ENCODE peak calls at places on chromosomes 6 and 20, in nine cellular contexts. One of them, this sample, is unnamed.

GRCh38 chr20:58665606-58666005 is 14.5 kb downstream of the STX16 start:
- DNase-seq in AG09309: no peak
- DNase-seq in heart left ventricle: no peak
- DNase-seq in CD8-positive, alpha-beta T cell: no peak
- DNase-seq in osteocyte: peak; percentile 60
- DNase-seq in cardiac muscle cell: no peak
- DNase-seq in astrocyte of the cerebellum: no peak
- DNase-seq in WERI-Rb-1: peak; percentile 85
- DNase-seq in heart right ventricle: no peak
- DNase-seq in this sample: no peak

GRCh38 chr6:41427642-41428401 is 92.4 kb downstream of the NCR2 start:
- DNase-seq in AG09309: no peak
- DNase-seq in heart left ventricle: peak; percentile 42
- DNase-seq in CD8-positive, alpha-beta T cell: no peak
- DNase-seq in osteocyte: no peak
- DNase-seq in cardiac muscle cell: peak; percentile 25
- DNase-seq in astrocyte of the cerebellum: no peak
- DNase-seq in WERI-Rb-1: no peak
- DNase-seq in heart right ventricle: peak; percentile 31
- DNase-seq in this sample: peak; percentile 93

GRCh38 chr6:70954750-70955149 is 2.1 kb downstream of the B3GAT2 start:
- DNase-seq in AG09309: no peak
- DNase-seq in heart left ventricle: no peak
- DNase-seq in CD8-positive, alpha-beta T cell: no peak
- DNase-seq in osteocyte: no peak
- DNase-seq in cardiac muscle cell: no peak
- DNase-seq in astrocyte of the cerebellum: no peak
- DNase-seq in WERI-Rb-1: no peak
- DNase-seq in heart right ventricle: no peak
- DNase-seq in this sample: no peak

GRCh38 chr6:127587875-127588274 is 10.9 kb downstream of the C6orf58 start:
- DNase-seq in AG09309: no peak
- DNase-seq in heart left ventricle: no peak
- DNase-seq in CD8-positive, alpha-beta T cell: no peak
- DNase-seq in osteocyte: no peak
- DNase-seq in cardiac muscle cell: no peak
- DNase-seq in astrocyte of the cerebellum: no peak
- DNase-seq in WERI-Rb-1: no peak
- DNase-seq in heart right ventricle: no peak
- DNase-seq in this sample: no peak

GRCh38 chr20:37398750-37399621 is 53.0 kb downstream of the SRC start:
- DNase-seq in AG09309: no peak
- DNase-seq in heart left ventricle: no peak
- DNase-seq in CD8-positive, alpha-beta T cell: no peak
- DNase-seq in osteocyte: no peak
- DNase-seq in cardiac muscle cell: no peak
- DNase-seq in astrocyte of the cerebellum: no peak
- DNase-seq in WERI-Rb-1: no peak
- DNase-seq in heart right ventricle: no peak
- DNase-seq in this sample: no peak

GRCh38 chr6:165599596-165600487 is 63.2 kb downstream of the PDE10A start:
- DNase-seq in AG09309: no peak
- DNase-seq in heart left ventricle: no peak
- DNase-seq in CD8-positive, alpha-beta T cell: no peak
- DNase-seq in osteocyte: no peak
- DNase-seq in cardiac muscle cell: peak; percentile 33
- DNase-seq in astrocyte of the cerebellum: no peak
- DNase-seq in WERI-Rb-1: no peak
- DNase-seq in heart right ventricle: no peak
- DNase-seq in this sample: no peak

GRCh38 chr6:89458720-89459119 is 25.8 kb downstream of the ANKRD6 start:
- DNase-seq in AG09309: no peak
- DNase-seq in heart left ventricle: no peak
- DNase-seq in CD8-positive, alpha-beta T cell: no peak
- DNase-seq in osteocyte: no peak
- DNase-seq in cardiac muscle cell: no peak
- DNase-seq in astrocyte of the cerebellum: no peak
- DNase-seq in WERI-Rb-1: no peak
- DNase-seq in heart right ventricle: no peak
- DNase-seq in this sample: no peak

GRCh38 chr20:39433461-39433860 is 471.3 kb downstream of the DHX35 start:
- DNase-seq in AG09309: no peak
- DNase-seq in heart left ventricle: no peak
- DNase-seq in CD8-positive, alpha-beta T cell: no peak
- DNase-seq in osteocyte: no peak
- DNase-seq in cardiac muscle cell: no peak
- DNase-seq in astrocyte of the cerebellum: no peak
- DNase-seq in WERI-Rb-1: no peak
- DNase-seq in heart right ventricle: no peak
- DNase-seq in this sample: no peak

GRCh38 chr6:72348926-72349325 is 272.9 kb upstream of the KCNQ5 start:
- DNase-seq in AG09309: peak; percentile 5
- DNase-seq in heart left ventricle: no peak
- DNase-seq in CD8-positive, alpha-beta T cell: no peak
- DNase-seq in osteocyte: no peak
- DNase-seq in cardiac muscle cell: peak; percentile 66
- DNase-seq in astrocyte of the cerebellum: peak; percentile 24
- DNase-seq in WERI-Rb-1: no peak
- DNase-seq in heart right ventricle: no peak
- DNase-seq in this sample: no peak

GRCh38 chr6:124633655-124634054 is 328.6 kb upstream of the RNF217 start:
- DNase-seq in AG09309: no peak
- DNase-seq in heart left ventricle: no peak
- DNase-seq in CD8-positive, alpha-beta T cell: no peak
- DNase-seq in osteocyte: no peak
- DNase-seq in cardiac muscle cell: no peak
- DNase-seq in astrocyte of the cerebellum: no peak
- DNase-seq in WERI-Rb-1: no peak
- DNase-seq in heart right ventricle: no peak
- DNase-seq in this sample: no peak

GRCh38 chr6:144244688-144245087 is 40.4 kb upstream of the UTRN start:
- DNase-seq in AG09309: no peak
- DNase-seq in heart left ventricle: no peak
- DNase-seq in CD8-positive, alpha-beta T cell: no peak
- DNase-seq in osteocyte: no peak
- DNase-seq in cardiac muscle cell: no peak
- DNase-seq in astrocyte of the cerebellum: no peak
- DNase-seq in WERI-Rb-1: no peak
- DNase-seq in heart right ventricle: no peak
- DNase-seq in this sample: no peak

GRCh38 chr20:25584905-25585704 is at the start of gene NINL:
- DNase-seq in AG09309: no peak
- DNase-seq in heart left ventricle: peak; percentile 48
- DNase-seq in CD8-positive, alpha-beta T cell: peak; percentile 66
- DNase-seq in osteocyte: peak; percentile 89
- DNase-seq in cardiac muscle cell: peak; percentile 77
- DNase-seq in astrocyte of the cerebellum: no peak
- DNase-seq in WERI-Rb-1: peak; percentile 88
- DNase-seq in heart right ventricle: peak; percentile 48
- DNase-seq in this sample: peak; percentile 75

GRCh38 chr6:168192901-168193815 is 114.1 kb upstream of the FRMD1 start:
- DNase-seq in AG09309: no peak
- DNase-seq in heart left ventricle: no peak
- DNase-seq in CD8-positive, alpha-beta T cell: peak; percentile 35
- DNase-seq in osteocyte: peak; percentile 80
- DNase-seq in cardiac muscle cell: no peak
- DNase-seq in astrocyte of the cerebellum: no peak
- DNase-seq in WERI-Rb-1: no peak
- DNase-seq in heart right ventricle: no peak
- DNase-seq in this sample: no peak

GRCh38 chr6:22964334-22964733 is 395.0 kb downstream of the HDGFL1 start:
- DNase-seq in AG09309: no peak
- DNase-seq in heart left ventricle: no peak
- DNase-seq in CD8-positive, alpha-beta T cell: no peak
- DNase-seq in osteocyte: no peak
- DNase-seq in cardiac muscle cell: no peak
- DNase-seq in astrocyte of the cerebellum: no peak
- DNase-seq in WERI-Rb-1: no peak
- DNase-seq in heart right ventricle: no peak
- DNase-seq in this sample: no peak

GRCh38 chr6:22956029-22956715 is 386.8 kb downstream of the HDGFL1 start:
- DNase-seq in AG09309: no peak
- DNase-seq in heart left ventricle: no peak
- DNase-seq in CD8-positive, alpha-beta T cell: no peak
- DNase-seq in osteocyte: no peak
- DNase-seq in cardiac muscle cell: no peak
- DNase-seq in astrocyte of the cerebellum: peak; percentile 1
- DNase-seq in WERI-Rb-1: no peak
- DNase-seq in heart right ventricle: peak; percentile 9
- DNase-seq in this sample: peak; percentile 21

GRCh38 chr6:22954749-22955385 is 385.5 kb downstream of the HDGFL1 start:
- DNase-seq in AG09309: no peak
- DNase-seq in heart left ventricle: no peak
- DNase-seq in CD8-positive, alpha-beta T cell: no peak
- DNase-seq in osteocyte: no peak
- DNase-seq in cardiac muscle cell: peak; percentile 6
- DNase-seq in astrocyte of the cerebellum: no peak
- DNase-seq in WERI-Rb-1: no peak
- DNase-seq in heart right ventricle: no peak
- DNase-seq in this sample: no peak

GRCh38 chr6:22959571-22959970 is 390.2 kb downstream of the HDGFL1 start:
- DNase-seq in AG09309: no peak
- DNase-seq in heart left ventricle: no peak
- DNase-seq in CD8-positive, alpha-beta T cell: no peak
- DNase-seq in osteocyte: no peak
- DNase-seq in cardiac muscle cell: no peak
- DNase-seq in astrocyte of the cerebellum: no peak
- DNase-seq in WERI-Rb-1: no peak
- DNase-seq in heart right ventricle: no peak
- DNase-seq in this sample: no peak

DNA sequence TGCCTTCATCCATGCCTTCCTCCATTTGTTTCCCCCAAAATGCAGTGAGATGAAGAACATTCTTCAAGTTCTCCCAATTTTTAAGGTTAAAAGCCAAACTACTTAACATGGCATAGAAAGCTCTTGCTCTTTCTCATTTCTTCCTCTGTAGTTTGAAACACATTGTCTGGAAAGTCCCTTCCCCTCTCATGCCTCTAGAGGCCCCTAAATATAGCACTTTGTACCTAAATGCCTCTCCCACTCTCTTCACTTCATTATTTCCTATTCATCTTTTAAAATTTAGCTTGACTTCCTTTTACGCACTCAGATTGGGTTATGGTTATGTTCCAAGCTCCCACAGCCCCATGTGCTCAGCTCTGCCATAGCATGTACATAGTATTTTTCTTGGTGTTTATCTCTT is 389.3 kb downstream of the HDGFL1 start:
- DNase-seq in AG09309: no peak
- DNase-seq in heart left ventricle: no peak
- DNase-seq in CD8-positive, alpha-beta T cell: no peak
- DNase-seq in osteocyte: no peak
- DNase-seq in cardiac muscle cell: no peak
- DNase-seq in astrocyte of the cerebellum: no peak
- DNase-seq in WERI-Rb-1: no peak
- DNase-seq in heart right ventricle: no peak
- DNase-seq in this sample: no peak
- TF ChIP-seq CTCF in AG09309: no peak
- TF ChIP-seq CTCF in heart left ventricle: no peak
- TF ChIP-seq CTCF in CD8-positive, alpha-beta T cell: no peak
- TF ChIP-seq CTCF in osteocyte: no peak
- TF ChIP-seq CTCF in cardiac muscle cell: no peak
- TF ChIP-seq CTCF in astrocyte of the cerebellum: no peak
- TF ChIP-seq CTCF in WERI-Rb-1: no peak
- TF ChIP-seq CTCF in heart right ventricle: no peak
- TF ChIP-seq CTCF in this sample: no peak

DNA sequence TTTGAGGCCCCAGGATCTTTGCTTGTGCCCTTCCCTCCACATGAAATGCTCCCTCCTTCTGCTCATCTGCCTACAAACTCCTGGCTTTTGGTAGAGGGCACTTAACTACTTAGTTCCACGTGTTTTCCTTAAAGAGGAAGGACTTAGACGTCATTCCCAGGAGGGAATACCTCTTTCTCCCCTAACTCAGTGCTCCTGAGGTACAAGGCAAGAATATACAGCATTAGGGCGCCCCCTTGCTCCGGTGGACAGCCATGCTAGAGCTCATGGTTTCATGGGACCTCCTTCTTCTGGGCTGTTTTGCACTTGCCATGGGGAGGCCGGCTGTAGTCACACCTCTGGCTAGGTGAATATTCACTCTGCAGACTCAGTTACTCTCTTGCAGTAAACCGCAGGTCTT is 93.8 kb upstream of the LY86 start:
- DNase-seq in AG09309: no peak
- DNase-seq in heart left ventricle: peak; percentile 44
- DNase-seq in CD8-positive, alpha-beta T cell: no peak
- DNase-seq in osteocyte: no peak
- DNase-seq in cardiac muscle cell: no peak
- DNase-seq in astrocyte of the cerebellum: no peak
- DNase-seq in WERI-Rb-1: peak; percentile 93
- DNase-seq in heart right ventricle: peak; percentile 55
- DNase-seq in this sample: peak; percentile 60
- TF ChIP-seq CTCF in AG09309: no peak
- TF ChIP-seq CTCF in heart left ventricle: peak; percentile 59
- TF ChIP-seq CTCF in CD8-positive, alpha-beta T cell: no peak
- TF ChIP-seq CTCF in osteocyte: peak; percentile 61
- TF ChIP-seq CTCF in cardiac muscle cell: no peak
- TF ChIP-seq CTCF in astrocyte of the cerebellum: no peak
- TF ChIP-seq CTCF in WERI-Rb-1: peak; percentile 94
- TF ChIP-seq CTCF in heart right ventricle: peak; percentile 67
- TF ChIP-seq CTCF in this sample: peak; percentile 41

GRCh38 chr6:36618366-36619355 is 24.5 kb downstream of the SRSF3 start:
- DNase-seq in AG09309: no peak
- DNase-seq in heart left ventricle: no peak
- DNase-seq in CD8-positive, alpha-beta T cell: no peak
- DNase-seq in osteocyte: no peak
- DNase-seq in cardiac muscle cell: no peak
- DNase-seq in astrocyte of the cerebellum: no peak
- DNase-seq in WERI-Rb-1: no peak
- DNase-seq in heart right ventricle: no peak
- DNase-seq in this sample: no peak
- TF ChIP-seq CTCF in AG09309: no peak
- TF ChIP-seq CTCF in heart left ventricle: no peak
- TF ChIP-seq CTCF in CD8-positive, alpha-beta T cell: no peak
- TF ChIP-seq CTCF in osteocyte: no peak
- TF ChIP-seq CTCF in cardiac muscle cell: no peak
- TF ChIP-seq CTCF in astrocyte of the cerebellum: no peak
- TF ChIP-seq CTCF in WERI-Rb-1: no peak
- TF ChIP-seq CTCF in heart right ventricle: no peak
- TF ChIP-seq CTCF in this sample: no peak

DNA sequence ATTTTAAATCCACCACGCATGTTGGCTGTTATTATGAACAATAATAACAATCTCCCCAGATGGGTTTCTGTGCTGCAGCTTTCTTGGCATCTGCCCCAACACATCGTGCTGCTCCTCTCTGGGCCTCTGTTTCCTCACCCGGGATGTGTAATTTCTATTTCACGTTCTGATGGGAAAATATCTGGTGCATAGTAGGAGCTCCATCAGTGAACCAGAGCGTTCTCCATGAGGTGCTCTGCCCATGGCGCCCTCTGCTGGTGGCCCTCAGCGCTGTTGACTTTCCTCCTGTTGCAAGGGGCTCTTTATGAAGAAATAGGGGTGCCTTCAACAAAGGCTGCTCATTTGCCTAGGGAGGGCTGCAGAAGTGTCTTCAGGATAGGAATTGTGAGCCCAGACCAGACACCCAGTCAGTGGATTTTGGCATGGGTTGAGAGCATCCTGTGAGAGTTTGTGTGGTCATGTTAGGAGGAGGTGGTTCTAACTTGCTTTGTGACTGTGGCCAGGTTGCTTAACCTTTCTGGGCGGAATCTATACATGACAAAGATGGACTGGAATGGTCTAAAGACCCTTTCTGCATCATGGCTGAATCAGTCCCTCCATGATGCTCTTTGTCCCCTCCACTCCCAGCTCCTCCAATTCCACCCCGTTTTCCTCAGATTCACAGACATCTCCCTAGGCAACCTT is 8.1 kb downstream of the SCRT2 start:
- DNase-seq in AG09309: no peak
- DNase-seq in heart left ventricle: no peak
- DNase-seq in CD8-positive, alpha-beta T cell: peak; percentile 67
- DNase-seq in osteocyte: no peak
- DNase-seq in cardiac muscle cell: peak; percentile 46
- DNase-seq in astrocyte of the cerebellum: no peak
- DNase-seq in WERI-Rb-1: peak; percentile 70
- DNase-seq in heart right ventricle: peak; percentile 67
- DNase-seq in this sample: peak; percentile 41
- TF ChIP-seq CTCF in AG09309: peak; percentile 93
- TF ChIP-seq CTCF in heart left ventricle: peak; percentile 86
- TF ChIP-seq CTCF in CD8-positive, alpha-beta T cell: peak; percentile 64
- TF ChIP-seq CTCF in osteocyte: peak; percentile 70
- TF ChIP-seq CTCF in cardiac muscle cell: peak; percentile 95
- TF ChIP-seq CTCF in astrocyte of the cerebellum: peak; percentile 82
- TF ChIP-seq CTCF in WERI-Rb-1: peak; percentile 93
- TF ChIP-seq CTCF in heart right ventricle: peak; percentile 79
- TF ChIP-seq CTCF in this sample: peak; percentile 37

This sample was measured in thyroid gland.